ENCODE peak calls at places on chromosomes 5 and 9, in four cellular contexts. X is transverse colon, D is stomach, V is K562. E is an unnamed sample.

GRCh38 chr5:143248822-143249579 is 154.5 kb downstream of the NR3C1 start:
- DNase-seq in X (no peak), D (no peak), V (peak), E (no peak)

GRCh38 chr9:21210311-21210710 is 3.4 kb upstream of the IFNA10 start:
- DNase-seq in X (no peak), D (no peak), V (no peak), E (no peak)

GRCh38 chr5:181189962-181190710 is 14.9 kb downstream of the TRIM7 start:
- DNase-seq in X (peak), D (peak), V (peak), E (no peak)

GRCh38 chr9:20364954-20365353 is 257.3 kb downstream of the MLLT3 start:
- DNase-seq in X (no peak), D (no peak), V (no peak), E (no peak)

GRCh38 chr5:83125560-83125959 is 48.2 kb downstream of the XRCC4 start:
- DNase-seq in X (no peak), D (no peak), V (no peak), E (no peak)

GRCh38 chr9:116499986-116500871 is 186.9 kb upstream of the TRIM32 start:
- DNase-seq in X (no peak), D (no peak), V (peak), E (no peak)

GRCh38 chr5:138952962-138953361 is 77.8 kb upstream of the LRRTM2 start:
- DNase-seq in X (no peak), D (no peak), V (no peak), E (no peak)

GRCh38 chr9:19000133-19000532 is 32.9 kb downstream of the SAXO1 start:
- DNase-seq in X (no peak), D (no peak), V (no peak), E (no peak)

GRCh38 chr9:108180511-108180910 is 675.3 kb downstream of the ACTL7B start:
- DNase-seq in X (peak), D (no peak), V (no peak), E (no peak)

GRCh38 chr9:135379540-135380267 is 99.9 kb upstream of the PPP1R26 start:
- DNase-seq in X (no peak), D (no peak), V (peak), E (no peak)

GRCh38 chr5:178784391-178784790 is 53.9 kb upstream of the ZNF354A start:
- DNase-seq in X (no peak), D (no peak), V (no peak), E (no peak)

GRCh38 chr9:113842086-113842485 is 34.0 kb upstream of the ZNF618 start:
- DNase-seq in X (no peak), D (no peak), V (no peak), E (no peak)

GRCh38 chr5:1118738-1119137 is 6.9 kb upstream of the SLC12A7 start:
- DNase-seq in X (peak), D (peak), V (peak), E (no peak)

GRCh38 chr5:73183491-73183891 is 10.5 kb downstream of the TMEM174 start:
- DNase-seq in X (peak), D (no peak), V (no peak), E (no peak)

GRCh38 chr5:62041364-62041763 is 264.6 kb upstream of the KIF2A start:
- DNase-seq in X (no peak), D (no peak), V (no peak), E (no peak)

GRCh38 chr9:69093471-69094103 is 58.0 kb downstream of the FXN start:
- DNase-seq in X (no peak), D (no peak), V (no peak), E (no peak)

GRCh38 chr5:140549237-140550144 is 2.0 kb downstream of the EIF4EBP3 start:
- DNase-seq in X (peak), D (peak), V (peak), E (peak)

GRCh38 chr5:140550147-140551079 is 3.0 kb downstream of the EIF4EBP3 start:
- DNase-seq in X (no peak), D (no peak), V (no peak), E (no peak)

GRCh38 chr5:140547508-140548299 is at the start of gene EIF4EBP3:
- DNase-seq in X (peak), D (peak), V (peak), E (peak)

GRCh38 chr5:140548300-140548688 is 832 bp downstream of the EIF4EBP3 start:
- DNase-seq in X (peak), D (peak), V (no peak), E (no peak)

DNA sequence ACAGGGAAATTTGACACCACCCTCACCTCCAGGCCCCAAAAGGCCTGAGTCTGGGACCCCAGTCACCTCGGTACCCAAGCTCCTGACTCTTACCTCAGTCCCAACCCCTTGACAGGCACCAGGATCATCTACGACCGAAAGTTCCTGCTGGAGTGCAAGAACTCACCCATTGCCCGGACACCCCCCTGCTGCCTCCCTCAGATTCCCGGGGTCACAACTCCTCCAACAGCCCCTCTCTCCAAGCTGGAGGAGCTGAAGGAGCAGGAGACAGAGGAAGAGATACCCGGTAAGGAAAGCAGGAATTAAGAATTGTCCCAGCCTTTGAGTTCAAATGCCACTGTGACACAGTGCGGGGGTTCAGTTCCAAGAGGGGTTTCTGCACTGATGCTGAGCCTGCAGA is 1.3 kb downstream of the EIF4EBP3 start:
- DNase-seq in X (no peak), D (no peak), V (no peak), E (no peak)
- TF ChIP-seq POLR2AphosphoS5 in X (no peak), D (no peak), V (no peak), E (no peak)

DNA sequence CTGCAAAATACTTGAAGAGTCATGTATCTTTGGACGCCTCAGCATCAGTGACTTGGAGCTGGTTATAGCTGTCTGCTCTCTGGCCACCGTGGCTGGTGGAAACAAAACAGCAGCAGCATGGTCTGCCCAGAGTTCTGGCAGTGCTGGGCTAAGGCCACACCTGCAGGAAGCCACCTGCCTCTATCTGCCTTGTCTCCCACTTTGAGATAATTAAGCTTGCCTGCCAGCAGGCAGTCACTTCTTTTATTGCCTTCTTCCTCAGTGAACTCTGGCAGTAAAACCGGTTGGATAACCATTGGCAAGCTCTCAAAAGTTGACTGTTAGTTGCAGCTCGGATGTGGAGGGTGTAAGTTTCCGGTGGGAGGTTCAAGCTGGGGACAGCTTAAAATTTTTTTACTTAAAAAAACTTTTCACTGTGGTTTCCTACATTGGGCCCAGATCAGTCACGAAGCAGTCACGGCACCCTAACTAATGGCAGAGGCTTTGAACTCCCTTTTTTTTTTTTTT is 4.9 kb downstream of the SMIM3 start:
- DNase-seq in X (peak), D (peak), V (no peak), E (no peak)
- H3K4me3 ChIP-seq in X (no peak), D (no peak), V (no peak), E (no peak)

DNA sequence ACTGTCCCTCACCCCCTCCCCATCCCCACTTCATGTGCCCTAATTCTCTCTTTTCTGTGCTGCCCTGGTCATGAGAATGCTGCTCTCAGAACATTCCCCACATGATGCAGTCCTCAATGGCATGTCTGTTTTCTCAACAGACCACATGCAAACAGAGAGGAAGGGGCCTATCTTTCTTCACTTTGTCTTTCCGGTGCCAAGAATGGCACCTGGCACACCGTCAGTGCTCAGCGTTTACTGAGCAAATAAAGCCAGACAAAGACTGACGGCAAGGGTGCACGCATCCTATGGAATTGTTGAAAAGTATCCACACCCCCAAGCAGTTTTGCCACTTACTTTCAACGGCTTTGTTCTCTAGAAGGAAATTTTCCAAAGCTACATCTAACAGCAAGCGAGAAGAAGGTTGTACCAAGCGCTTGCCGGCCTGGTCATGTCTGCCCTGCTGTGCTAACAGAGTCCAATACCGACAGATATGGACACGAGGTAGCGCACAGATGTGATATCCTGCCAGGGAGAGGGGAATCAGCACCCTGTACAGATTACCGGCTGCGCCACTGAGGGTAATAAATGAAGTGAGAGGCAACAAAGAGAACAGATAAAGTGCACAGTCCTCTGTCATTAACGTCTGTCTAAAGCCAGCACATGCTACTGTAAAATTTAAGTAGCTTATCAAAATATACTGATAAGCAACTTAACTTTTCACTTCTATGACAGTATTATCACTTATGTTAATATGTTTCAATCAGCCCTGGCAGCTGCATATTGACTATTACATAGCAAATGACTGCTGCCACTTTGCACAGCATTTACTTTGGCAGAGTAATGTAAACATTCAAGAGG is 251.7 kb downstream of the DENND1A start:
- DNase-seq in X (peak), D (peak), V (no peak), E (peak)
- TF ChIP-seq EP300 in X (no peak), D (no peak), V (no peak), E (no peak)

DNA sequence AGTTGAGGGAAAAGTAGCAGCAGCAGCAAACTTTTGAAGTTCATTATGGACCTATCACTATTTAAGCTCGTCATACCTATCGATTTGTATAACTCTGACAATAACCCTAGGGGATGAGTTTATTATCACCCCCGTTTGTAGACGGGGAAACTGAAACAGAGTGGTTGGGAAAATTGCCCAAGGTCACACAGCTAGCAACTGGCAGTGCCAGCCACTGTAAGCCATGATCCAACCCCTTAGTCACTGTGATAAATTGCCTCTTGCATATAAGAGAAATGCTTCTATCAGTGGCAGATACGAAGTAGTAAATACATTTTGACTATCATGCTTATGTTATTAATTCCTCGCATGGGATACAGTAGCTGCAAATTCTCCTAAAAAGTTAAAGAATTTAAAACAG is 73.3 kb upstream of the ATP10B start:
- DNase-seq in X (no peak), D (no peak), V (no peak), E (no peak)
- TF ChIP-seq POLR2AphosphoS5 in X (no peak), D (no peak), V (no peak), E (no peak)

GRCh38 chr9:8734760-8735159 is 935.2 kb upstream of the DMAC1 start:
- DNase-seq in X (no peak), D (no peak), V (no peak), E (no peak)
- H3K4me3 ChIP-seq in X (no peak), D (no peak), V (no peak), E (no peak)

GRCh38 chr5:29307498-29307897 is 1886.0 kb upstream of the CDH6 start:
- DNase-seq in X (no peak), D (no peak), V (no peak), E (no peak)
- TF ChIP-seq EP300 in X (no peak), D (no peak), V (no peak), E (no peak)